ENCODE peak calls at places on chromosomes 11 and 22, in four cellular contexts. W, Q, A and N are unnamed samples.

GRCh38 chr11:126318642-126319373 is 14.9 kb downstream of the DCPS start:
- DNase-seq in A (peak; percentile 97), W (peak; percentile 17), Q (peak; percentile 44), N (peak; percentile 97)

GRCh38 chr22:48753381-48753730 is 1074.3 kb downstream of the BRD1 start:
- DNase-seq in W (no peak), Q (no peak), A (no peak), N (no peak)

GRCh38 chr11:1112351-1113191 is 37.9 kb downstream of the MUC2 start:
- DNase-seq in W (no peak), Q (peak; percentile 9), A (no peak), N (no peak)

GRCh38 chr11:103923473-103923931 is 112.9 kb upstream of the DDI1 start:
- DNase-seq in W (no peak), A (peak; percentile 58), Q (no peak), N (peak; percentile 77)

GRCh38 chr11:1486054-1486825 is at the start of gene MOB2:
- DNase-seq in Q (peak; percentile 32), A (peak; percentile 17), W (peak; percentile 70), N (no peak)

GRCh38 chr11:45994421-45995341 is 72.2 kb downstream of the LARGE2 start:
- DNase-seq in W (no peak), A (peak; percentile 62), Q (no peak), N (no peak)

GRCh38 chr11:134034496-134035381 is 34.1 kb upstream of the JAM3 start:
- DNase-seq in Q (no peak), A (peak; percentile 22), W (no peak), N (no peak)

GRCh38 chr11:108693852-108694251 is 29.0 kb downstream of the DDX10 start:
- DNase-seq in Q (no peak), W (no peak), A (peak; percentile 82), N (peak; percentile 56)

GRCh38 chr11:107276057-107276456 is 181.6 kb downstream of the CWF19L2 start:
- DNase-seq in A (no peak), Q (no peak), W (no peak), N (no peak)

GRCh38 chr11:13928566-13929251 is 33.8 kb upstream of the SPON1 start:
- DNase-seq in W (no peak), Q (no peak), A (peak; percentile 60), N (peak; percentile 40)

GRCh38 chr11:44785856-44786606 is 59.3 kb downstream of the TSPAN18 start:
- DNase-seq in A (no peak), Q (no peak), W (no peak), N (no peak)

GRCh38 chr22:19905619-19906276 is 35.8 kb upstream of the COMT start:
- DNase-seq in Q (no peak), A (no peak), W (no peak), N (no peak)

GRCh38 chr11:16739326-16739875 is 954 bp downstream of the C11orf58 start:
- DNase-seq in A (peak; percentile 40), W (no peak), Q (no peak), N (peak; percentile 15)

GRCh38 chr11:75100314-75100713 is 3.6 kb upstream of the OR2AT4 start:
- DNase-seq in Q (no peak), A (peak; percentile 41), W (no peak), N (peak; percentile 66)

GRCh38 chr11:116162541-116163230 is 610.1 kb downstream of the BUD13 start:
- DNase-seq in A (peak; percentile 3), Q (no peak), W (no peak), N (no peak)

GRCh38 chr11:73158356-73159051 is 16.4 kb upstream of the FCHSD2 start:
- DNase-seq in A (peak; percentile 81), W (no peak), Q (no peak), N (no peak)
- H3K27ac ChIP-seq in A (peak overlapping the region; percentile 78), W (peak overlapping the region; percentile 45), Q (peak overlapping the region; percentile 90), N (no peak overlapping the region)

GRCh38 chr11:94145431-94145830 is 16.8 kb downstream of the PANX1 start:
- DNase-seq in W (no peak), A (no peak), Q (no peak), N (no peak)
- H3K4me1 ChIP-seq in W (peaks cover 13% of the 10 kb centered on the region), A (peaks cover 10% of the 10 kb centered on the region), Q (peaks cover 88% of the 10 kb centered on the region), N (peaks cover 38% of the 10 kb centered on the region)

GRCh38 chr22:29742319-29742718 is 22.5 kb downstream of the CABP7 start:
- DNase-seq in A (no peak), Q (no peak), W (no peak), N (no peak)
- H3K27ac ChIP-seq in A (no peak overlapping the region), Q (no peak overlapping the region), W (no peak overlapping the region), N (no peak overlapping the region)

GRCh38 chr11:43736502-43737193 is 56.1 kb downstream of the HSD17B12 start:
- DNase-seq in A (peak; percentile 87), Q (no peak), W (no peak), N (peak; percentile 70)

GRCh38 chr11:43734256-43734655 is 53.7 kb downstream of the HSD17B12 start:
- DNase-seq in A (no peak), W (no peak), Q (no peak), N (no peak)

GRCh38 chr11:43737194-43737575 is 56.6 kb downstream of the HSD17B12 start:
- DNase-seq in W (no peak), A (no peak), Q (no peak), N (no peak)

GRCh38 chr11:43735115-43735514 is 54.6 kb downstream of the HSD17B12 start:
- DNase-seq in A (no peak), Q (no peak), W (no peak), N (no peak)

DNA sequence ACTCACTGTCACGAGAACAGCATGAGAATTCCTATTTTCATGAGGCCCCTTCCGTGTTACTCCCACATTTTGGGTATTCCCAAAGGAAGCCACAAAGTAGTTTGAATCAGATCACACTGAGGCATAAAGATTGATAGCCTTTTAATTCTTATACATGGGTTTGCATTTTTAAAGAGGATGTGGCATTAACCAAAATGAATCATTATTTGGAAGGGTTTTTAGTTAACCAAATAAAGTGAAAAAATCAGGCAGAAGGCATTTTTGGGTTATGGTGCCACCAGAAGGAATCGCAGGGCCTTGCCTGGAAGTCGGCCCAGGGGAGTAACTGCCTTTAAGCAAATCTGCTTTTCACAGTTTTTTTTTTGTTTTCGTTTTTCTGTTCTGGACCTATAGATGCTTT is 55.4 kb downstream of the HSD17B12 start:
- DNase-seq in Q (no peak), W (no peak), A (peak; percentile 83), N (peak; percentile 22)
- H3K4me1 ChIP-seq in Q (peaks cover 57% of the 10 kb centered on the region), W (no peaks in the 10 kb centered on the region), A (peaks cover 7% of the 10 kb centered on the region), N (peaks cover 36% of the 10 kb centered on the region)

DNA sequence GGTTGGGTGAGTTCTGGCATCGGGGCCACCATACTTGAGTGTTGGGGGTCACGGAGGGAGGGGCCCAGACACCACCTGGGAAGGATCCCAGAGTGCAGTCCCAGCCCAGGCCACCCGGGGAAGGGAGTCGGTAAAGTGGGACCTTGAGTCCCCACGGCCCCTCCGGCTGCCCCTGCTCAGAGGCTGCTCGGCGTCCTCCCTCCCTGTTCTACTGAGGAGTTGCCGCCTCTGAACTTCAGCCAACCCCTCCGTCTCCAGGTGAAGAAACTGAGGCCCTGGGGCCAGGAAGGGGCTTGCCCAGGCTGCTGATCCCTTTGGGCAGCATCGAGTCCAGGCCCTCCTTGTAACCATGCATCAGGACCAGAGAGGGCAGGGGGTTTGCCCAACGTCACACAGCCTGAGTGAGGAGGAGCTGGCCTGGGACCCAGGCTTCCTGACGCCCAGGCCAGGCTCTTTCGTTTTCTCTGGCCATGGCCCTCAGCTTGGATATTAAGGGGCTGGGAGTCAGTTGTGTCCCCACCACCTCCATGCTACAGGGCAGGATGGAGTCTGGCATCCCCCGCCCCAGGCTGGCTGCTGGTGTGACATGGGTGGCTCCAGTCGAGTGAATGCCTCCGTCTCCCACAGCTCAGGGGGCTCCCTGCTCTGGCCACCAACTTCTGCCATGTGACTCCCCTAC is 1.3 kb downstream of the PARVG start:
- DNase-seq in W (no peak), Q (no peak), A (no peak), N (no peak)
- H3K27ac ChIP-seq in W (peak overlapping the region; percentile 65), Q (peak overlapping the region; percentile 44), A (no peak overlapping the region), N (no peak overlapping the region)

GRCh38 chr22:36125434-36125833 is 35.1 kb downstream of the APOL3 start:
- DNase-seq in A (no peak), W (no peak), Q (no peak), N (no peak)
- H3K4me1 ChIP-seq in A (no peaks in the 10 kb centered on the region), W (no peaks in the 10 kb centered on the region), Q (peaks cover 16% of the 10 kb centered on the region), N (no peaks in the 10 kb centered on the region)

DNA sequence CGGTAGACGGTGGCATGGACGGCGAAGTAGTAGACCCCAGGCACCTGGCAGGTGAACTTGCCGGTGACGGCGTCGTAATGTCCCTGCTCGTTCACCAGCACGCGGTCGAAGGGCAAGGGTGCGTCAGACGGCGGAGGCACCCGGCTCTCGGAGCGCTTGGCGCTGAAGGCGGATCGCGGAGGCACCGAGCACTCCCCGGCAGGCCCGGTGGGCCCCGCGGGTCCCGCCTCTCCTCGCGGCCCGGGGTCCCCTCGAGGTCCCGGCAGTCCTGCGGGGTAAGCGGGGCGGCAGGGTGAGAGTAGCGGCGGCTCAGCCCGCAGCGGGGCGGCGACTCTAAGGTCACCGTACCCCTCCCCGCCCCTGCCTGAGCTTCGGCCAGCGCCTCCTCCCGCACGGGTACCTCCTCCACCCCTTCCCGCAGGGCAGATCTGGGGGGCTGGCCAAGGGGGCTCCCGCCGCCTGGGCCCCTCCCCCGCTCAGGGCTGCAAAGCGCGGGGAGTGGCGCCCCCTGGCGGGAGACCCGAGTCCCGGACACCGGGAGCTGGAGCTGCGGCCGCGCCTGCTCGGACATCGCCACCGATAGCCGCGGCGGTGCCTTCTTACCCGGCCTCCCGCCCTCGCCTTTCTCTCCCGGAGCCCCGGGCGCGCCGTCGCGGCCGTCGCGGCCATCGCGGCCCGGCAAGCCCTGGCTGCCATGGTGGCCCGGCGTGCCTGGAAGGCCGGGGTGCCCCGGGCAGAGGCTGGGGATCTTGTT is 925 bp downstream of the C1QTNF5 start:
- DNase-seq in A (peak; percentile 42), Q (peak; percentile 81), W (peak; percentile 68), N (no peak)
- H3K27ac ChIP-seq in A (peak overlapping the region; percentile 53), Q (peak overlapping the region; percentile 95), W (peak overlapping the region; percentile 84), N (no peak overlapping the region)